ENCODE peak calls at places on chromosomes 7 and 10, in six cellular contexts. F is neural progenitor cell, V is thoracic aorta, U is sigmoid colon, G is HCT116, P is lower lobe of right lung. B is an unnamed sample.

GRCh38 chr7:47536705-47537611 is 45.0 kb downstream of the TNS3 start:
- DNase-seq in G (no peak), V (no peak), P (peak; percentile 63), U (peak; percentile 80), F (peak; percentile 82), B (no peak)

GRCh38 chr10:84179059-84179710 is 5.6 kb downstream of the GPR15LG start:
- DNase-seq in F (no peak), G (no peak), U (no peak), V (no peak), P (no peak), B (peak; percentile 30)

GRCh38 chr10:22681783-22682183 is 32.6 kb downstream of the PIP4K2A start:
- DNase-seq in U (no peak), P (no peak), G (peak; percentile 23), V (no peak), F (no peak), B (no peak)

GRCh38 chr7:151351027-151351426 is 9.4 kb downstream of the NUB1 start:
- DNase-seq in G (no peak), V (no peak), F (peak; percentile 36), U (no peak), P (no peak), B (peak; percentile 47)

GRCh38 chr7:42262907-42263466 is 26.0 kb upstream of the GLI3 start:
- DNase-seq in F (peak; percentile 7), G (no peak), P (no peak), U (peak; percentile 89), V (peak; percentile 70), B (no peak)

GRCh38 chr7:13904689-13905088 is 84.8 kb downstream of the ETV1 start:
- DNase-seq in F (no peak), G (no peak), V (no peak), U (no peak), P (no peak), B (no peak)

GRCh38 chr10:33365871-33366411 is 31.5 kb upstream of the NRP1 start:
- DNase-seq in V (no peak), P (no peak), G (peak; percentile 55), U (no peak), F (no peak), B (no peak)

GRCh38 chr10:43299579-43299978 is 32.7 kb upstream of the RASGEF1A start:
- DNase-seq in F (no peak), P (no peak), U (no peak), V (no peak), G (no peak), B (peak; percentile 78)

GRCh38 chr10:71406878-71407277 is 10.2 kb downstream of the CDH23 start:
- DNase-seq in P (no peak), G (no peak), F (no peak), U (no peak), V (no peak), B (no peak)

GRCh38 chr7:145183069-145183468 is 347.2 kb upstream of the TPK1 start:
- DNase-seq in U (no peak), P (no peak), G (no peak), F (no peak), V (no peak), B (no peak)

GRCh38 chr10:50398383-50398782 is 147.1 kb upstream of the ASAH2 start:
- DNase-seq in G (no peak), P (no peak), U (no peak), F (no peak), V (no peak), B (no peak)

GRCh38 chr10:85995791-85996190 is 370.8 kb downstream of the GRID1 start:
- DNase-seq in V (no peak), G (peak; percentile 29), F (peak; percentile 55), U (no peak), P (no peak), B (no peak)

GRCh38 chr7:26686448-26686981 is 177.9 kb downstream of the SKAP2 start:
- DNase-seq in V (no peak), P (peak; percentile 49), G (peak; percentile 21), F (peak; percentile 43), U (peak; percentile 66), B (no peak)

GRCh38 chr7:21967500-21968099 is 21.9 kb upstream of the CDCA7L start:
- DNase-seq in F (no peak), U (no peak), G (no peak), P (no peak), V (no peak), B (peak; percentile 55)

GRCh38 chr7:101688995-101689907 is 60.2 kb upstream of the MYL10 start:
- DNase-seq in F (no peak), U (no peak), P (no peak), G (no peak), V (no peak), B (no peak)

GRCh38 chr7:132117181-132117580 is 459.1 kb downstream of the PLXNA4 start:
- DNase-seq in P (no peak), G (no peak), F (no peak), U (no peak), V (no peak), B (no peak)

GRCh38 chr7:81598951-81599350 is 170.9 kb downstream of the HGF start:
- DNase-seq in G (no peak), F (no peak), U (no peak), V (no peak), P (no peak), B (no peak)

GRCh38 chr10:11300563-11300962 is 282.9 kb downstream of the CELF2 start:
- DNase-seq in P (no peak), V (no peak), U (no peak), F (no peak), G (no peak), B (no peak)

GRCh38 chr10:69071610-69072009 is 16.3 kb upstream of the SRGN start:
- DNase-seq in U (peak; percentile 13), F (no peak), G (no peak), V (no peak), P (no peak), B (no peak)

GRCh38 chr10:10865913-10866312 is 151.8 kb upstream of the CELF2 start:
- DNase-seq in F (no peak), P (no peak), V (no peak), G (no peak), U (no peak), B (no peak)

GRCh38 chr10:71726673-71727428 is 7.3 kb upstream of the C10orf105 start:
- DNase-seq in G (no peak), U (no peak), F (no peak), V (no peak), P (no peak), B (peak; percentile 56)

GRCh38 chr7:134461921-134462320 is 3.0 kb upstream of the AKR1B1 start:
- DNase-seq in G (no peak), V (no peak), P (no peak), U (no peak), F (no peak), B (no peak)

GRCh38 chr7:117674617-117675016 is 194.8 kb downstream of the CFTR start:
- DNase-seq in V (no peak), P (no peak), U (no peak), F (no peak), G (no peak), B (no peak)

GRCh38 chr7:105664816-105665525 is 83.7 kb upstream of the EFCAB10 start:
- DNase-seq in F (peak; percentile 73), U (no peak), P (no peak), V (no peak), G (peak; percentile 79), B (no peak)

GRCh38 chr7:159048656-159049055 is 96.0 kb downstream of the VIPR2 start:
- DNase-seq in V (no peak), F (no peak), G (no peak), P (no peak), U (no peak), B (no peak)

GRCh38 chr7:159050703-159051102 is 94.0 kb downstream of the VIPR2 start:
- DNase-seq in U (no peak), G (no peak), F (no peak), P (no peak), V (no peak), B (no peak)

GRCh38 chr7:159049266-159050025 is 95.2 kb downstream of the VIPR2 start:
- DNase-seq in F (no peak), G (no peak), U (peak; percentile 41), V (no peak), P (peak; percentile 20), B (no peak)

GRCh38 chr7:159047536-159047935 is 97.1 kb downstream of the VIPR2 start:
- DNase-seq in F (no peak), U (no peak), P (no peak), V (no peak), G (no peak), B (no peak)

DNA sequence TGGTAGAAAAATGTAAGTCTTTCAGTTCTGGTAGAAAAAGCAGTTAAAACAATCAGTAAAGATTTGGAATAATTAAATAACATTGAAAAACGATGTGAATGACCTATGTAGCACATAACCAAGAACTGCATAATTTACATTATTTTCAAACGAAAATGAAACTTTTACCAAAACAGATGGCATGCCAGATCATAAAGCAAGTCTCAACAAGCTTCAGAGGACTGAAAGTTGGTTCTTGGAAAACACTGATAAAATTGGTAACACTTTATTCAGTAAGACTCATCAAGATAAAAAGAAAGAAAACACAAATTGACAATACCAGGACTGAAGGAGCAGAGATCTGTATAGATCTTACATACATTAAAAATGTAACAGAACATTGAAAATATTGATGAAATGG is 92.8 kb downstream of the VIPR2 start:
- DNase-seq in V (no peak), U (no peak), G (no peak), F (no peak), P (no peak), B (no peak)
- H3K4me1 ChIP-seq in V (no peaks in the 10 kb centered on the region), U (no peaks in the 10 kb centered on the region), G (no peaks in the 10 kb centered on the region), F (no peaks in the 10 kb centered on the region), P (no peaks in the 10 kb centered on the region), B (no peaks in the 10 kb centered on the region)

DNA sequence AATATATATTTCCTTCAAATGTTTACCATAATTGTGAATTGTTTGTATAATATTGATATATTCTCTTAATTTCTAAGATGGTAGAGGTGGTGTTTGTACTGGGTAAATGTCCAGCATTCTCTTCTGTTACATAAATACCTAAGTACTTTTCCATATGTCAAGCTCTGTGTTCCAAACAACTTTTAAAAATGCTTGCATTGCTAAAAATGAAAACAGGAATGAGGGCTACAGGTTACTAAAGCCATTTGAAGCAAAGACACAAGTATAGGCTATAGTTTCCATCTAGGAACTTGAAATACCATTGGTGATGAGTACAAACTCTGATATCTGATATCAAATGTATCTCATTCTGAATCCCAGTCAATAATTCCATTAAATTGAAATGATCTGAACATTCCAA is 233.6 kb upstream of the SORCS1 start:
- DNase-seq in F (no peak), P (no peak), G (no peak), V (no peak), U (no peak), B (no peak)
- H3K4me1 ChIP-seq in F (no peaks in the 10 kb centered on the region), P (no peaks in the 10 kb centered on the region), G (no peaks in the 10 kb centered on the region), V (no peaks in the 10 kb centered on the region), U (no peaks in the 10 kb centered on the region), B (no peaks in the 10 kb centered on the region)

GRCh38 chr7:17036584-17036983 is 154.8 kb upstream of the AGR3 start:
- DNase-seq in P (no peak), F (no peak), U (no peak), V (no peak), G (no peak), B (no peak)
- H3K4me1 ChIP-seq in P (peaks cover 35% of the 10 kb centered on the region), F (no peaks in the 10 kb centered on the region), U (peaks cover 5% of the 10 kb centered on the region), V (no peaks in the 10 kb centered on the region), G (peaks cover 2% of the 10 kb centered on the region), B (peaks cover 4% of the 10 kb centered on the region)

GRCh38 chr10:125694874-125695273 is 11.9 kb upstream of the TEX36 start:
- DNase-seq in F (no peak), V (no peak), U (no peak), P (no peak), G (no peak), B (no peak)

GRCh38 chr10:125700355-125700911 is 17.5 kb upstream of the TEX36 start:
- DNase-seq in V (no peak), F (no peak), P (no peak), U (no peak), G (no peak), B (no peak)

GRCh38 chr10:125698599-125698998 is 15.6 kb upstream of the TEX36 start:
- DNase-seq in F (no peak), G (no peak), V (no peak), P (no peak), U (no peak), B (no peak)

GRCh38 chr10:125699562-125700143 is 16.7 kb upstream of the TEX36 start:
- DNase-seq in G (no peak), U (no peak), P (no peak), F (no peak), V (no peak), B (no peak)
- H3K4me1 ChIP-seq in G (no peaks in the 10 kb centered on the region), U (no peaks in the 10 kb centered on the region), P (no peaks in the 10 kb centered on the region), F (no peaks in the 10 kb centered on the region), V (no peaks in the 10 kb centered on the region), B (no peaks in the 10 kb centered on the region)